ENCODE peak calls at places on chromosomes 11 and 22, in four cellular contexts. V is A549, N is K562, X is HepG2. Q is an unnamed sample.

GRCh38 chr22:38911434-38911833 is 39.4 kb upstream of the CBX6 start:
- DNase-seq in V (no peak), N (no peak), X (no peak), Q (no peak)

GRCh38 chr11:72235351-72236057 is 8.5 kb downstream of the PHOX2A start:
- DNase-seq in V (no peak), N (no peak), X (no peak), Q (no peak)

GRCh38 chr22:37892566-37893338 is 13.3 kb upstream of the MICALL1 start:
- DNase-seq in V (no peak), N (no peak), X (no peak), Q (no peak)

GRCh38 chr22:46469701-46470100 is 67.7 kb downstream of the CELSR1 start:
- DNase-seq in V (no peak), N (no peak), X (peak), Q (no peak)

GRCh38 chr11:8257003-8257664 is 6.5 kb downstream of the LMO1 start:
- DNase-seq in V (no peak), N (no peak), X (no peak), Q (no peak)

GRCh38 chr11:18527512-18527911 is 770 bp upstream of the TSG101 start:
- DNase-seq in V (peak), N (no peak), X (no peak), Q (peak)

GRCh38 chr11:69638941-69639681 is 1.8 kb upstream of the CCND1 start:
- DNase-seq in V (peak), N (peak), X (peak), Q (peak)

GRCh38 chr11:106471273-106471672 is 393.8 kb downstream of the AASDHPPT start:
- DNase-seq in V (no peak), N (no peak), X (no peak), Q (peak)

GRCh38 chr11:68505596-68505995 is 45.0 kb downstream of the PPP6R3 start:
- DNase-seq in V (no peak), N (no peak), X (no peak), Q (peak)

GRCh38 chr22:27573280-27573711 is 228.3 kb downstream of the MN1 start:
- DNase-seq in V (no peak), N (no peak), X (no peak), Q (no peak)

GRCh38 chr22:48739348-48740085 is 1088.2 kb downstream of the BRD1 start:
- DNase-seq in V (no peak), N (no peak), X (no peak), Q (no peak)

GRCh38 chr11:93529707-93530467 is 13.3 kb downstream of the SMCO4 start:
- DNase-seq in V (no peak), N (no peak), X (peak), Q (peak)

GRCh38 chr11:112795142-112795815 is 165.9 kb upstream of the NCAM1 start:
- DNase-seq in V (peak), N (peak), X (peak), Q (peak)

GRCh38 chr22:36286096-36286957 is 33.4 kb downstream of the APOL1 start:
- DNase-seq in V (peak), N (peak), X (peak), Q (peak)

GRCh38 chr22:38327805-38328204 is 10.6 kb upstream of the CSNK1E start:
- DNase-seq in V (no peak), N (no peak), X (no peak), Q (peak)

GRCh38 chr22:41799486-41800347 is 762 bp upstream of the CCDC134 start:
- DNase-seq in V (no peak), N (peak), X (no peak), Q (no peak)

GRCh38 chr22:34102633-34103032 is 182.4 kb upstream of the LARGE1 start:
- DNase-seq in V (no peak), N (no peak), X (no peak), Q (no peak)

GRCh38 chr22:45376009-45376408 is 37.4 kb downstream of the SMC1B start:
- DNase-seq in V (no peak), N (no peak), X (no peak), Q (no peak)

GRCh38 chr11:65477271-65478029 is 21.4 kb upstream of the MALAT1 start:
- DNase-seq in V (peak), N (peak), X (peak), Q (peak)
- TF ChIP-seq POLR2A in V (peak), N (peak), X (peak), Q (peak)

GRCh38 chr11:125904678-125905077 is 370 bp downstream of the DDX25 start:
- DNase-seq in V (no peak), N (no peak), X (no peak), Q (no peak)

GRCh38 chr11:125902927-125903752 is at the start of gene PUS3:
- DNase-seq in V (peak), N (peak), X (peak), Q (peak)

GRCh38 chr11:125902315-125902926 is 585 bp downstream of the PUS3 start:
- DNase-seq in V (no peak), N (peak), X (no peak), Q (no peak)

GRCh38 chr11:125903753-125904659 is at the start of gene DDX25:
- DNase-seq in V (no peak), N (no peak), X (no peak), Q (no peak)

GRCh38 chr11:125901872-125902271 is 1.1 kb downstream of the PUS3 start:
- DNase-seq in V (no peak), N (no peak), X (no peak), Q (no peak)
- TF ChIP-seq MAZ in V (no peak), N (no peak), X (no peak), Q (no peak)

GRCh38 chr11:64163951-64164350 is 2.0 kb downstream of the MACROD1 start:
- DNase-seq in V (no peak), N (no peak), X (no peak), Q (no peak)

GRCh38 chr11:64161037-64161436 is 4.9 kb downstream of the MACROD1 start:
- DNase-seq in V (no peak), N (no peak), X (no peak), Q (no peak)

GRCh38 chr11:64165842-64166635 is at the start of gene MACROD1:
- DNase-seq in V (peak), N (peak), X (peak), Q (peak)

GRCh38 chr11:64165482-64165841 is 451 bp downstream of the MACROD1 start:
- DNase-seq in V (peak), N (no peak), X (no peak), Q (no peak)

DNA sequence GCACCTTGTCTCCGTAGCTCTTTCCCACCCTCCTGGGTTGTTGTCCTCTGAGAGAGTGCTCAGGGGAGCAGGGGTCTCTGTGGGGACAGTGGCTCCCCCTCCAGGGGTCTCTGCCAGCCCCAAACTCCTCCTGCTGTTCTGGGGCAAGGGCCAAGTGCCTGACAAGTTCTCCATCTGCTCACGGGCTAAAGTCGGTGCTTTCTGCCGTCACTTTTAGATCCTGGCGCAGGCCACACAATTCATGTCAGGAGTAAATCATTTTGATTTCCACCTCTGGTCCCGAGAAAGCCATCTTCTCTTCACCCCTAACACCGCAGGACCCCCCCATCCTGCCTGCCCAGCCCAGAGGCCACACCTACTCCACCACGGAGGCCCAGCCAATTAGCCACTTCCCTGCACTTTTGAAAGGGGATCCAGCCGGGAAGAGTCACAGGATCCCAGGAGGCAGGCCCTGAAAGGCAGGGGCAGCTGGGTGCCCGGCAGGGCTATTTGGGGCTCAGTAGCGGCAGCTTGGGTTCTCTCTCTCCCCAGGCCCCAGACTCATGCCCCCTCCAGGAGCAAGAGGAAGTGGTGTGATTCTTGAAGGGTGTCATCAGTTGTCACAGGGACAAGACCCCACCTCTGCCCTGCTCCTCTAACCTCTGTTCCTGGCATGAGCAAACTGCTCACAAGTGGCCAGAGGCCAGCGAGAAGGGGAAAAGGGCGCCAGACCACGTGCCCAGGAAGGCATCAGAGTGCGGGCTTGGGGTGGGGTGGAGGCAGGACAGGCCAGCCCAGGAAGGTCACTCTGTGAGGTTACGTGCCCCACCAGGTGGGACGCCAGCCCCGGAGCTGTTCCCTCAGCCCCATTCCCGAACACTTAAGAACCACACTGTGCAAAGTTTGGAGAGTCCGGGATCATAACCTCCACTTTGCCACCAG is 1.3 kb downstream of the MACROD1 start:
- DNase-seq in V (no peak), N (no peak), X (peak), Q (no peak)
- TF ChIP-seq POLR2A in V (no peak), N (no peak), X (no peak), Q (no peak)

GRCh38 chr11:126628790-126629621 is 273.5 kb downstream of the ST3GAL4 start:
- DNase-seq in V (no peak), N (no peak), X (no peak), Q (peak)
- TF ChIP-seq MAZ in V (no peak), N (no peak), X (no peak), Q (no peak)

Q was measured in IMR-90.